ENCODE peak calls at places on chromosome 2, in four cellular contexts. V, A, N and W are unnamed samples.

GRCh38 chr2:241808051-241808450 is 942 bp upstream of the NEU4 start:
- DNase-seq in V (no peak), A (no peak), N (no peak), W (no peak)

GRCh38 chr2:235232474-235233435 is 261.1 kb upstream of the AGAP1 start:
- DNase-seq in V (no peak), N (no peak), A (no peak), W (no peak)

GRCh38 chr2:34652636-34653035 is 1053.5 kb upstream of the FAM98A start:
- DNase-seq in N (no peak), V (no peak), A (no peak), W (no peak)

GRCh38 chr2:54979645-54980044 is 70.6 kb downstream of the RTN4 start:
- DNase-seq in A (no peak), V (peak), N (peak), W (no peak)

GRCh38 chr2:46780801-46781445 is 134.7 kb downstream of the MCFD2 start:
- DNase-seq in V (no peak), N (no peak), A (no peak), W (peak)

GRCh38 chr2:36490749-36491148 is 107.2 kb downstream of the FEZ2 start:
- DNase-seq in N (no peak), A (no peak), V (no peak), W (no peak)

GRCh38 chr2:65165595-65165994 is 35.7 kb upstream of the RAB1A start:
- DNase-seq in V (no peak), N (no peak), A (no peak), W (no peak)

GRCh38 chr2:171807831-171808393 is 86.1 kb downstream of the SLC25A12 start:
- DNase-seq in V (no peak), N (no peak), A (no peak), W (no peak)

GRCh38 chr2:64987001-64987962 is 1.9 kb upstream of the SLC1A4 start:
- DNase-seq in N (no peak), A (no peak), V (no peak), W (no peak)

GRCh38 chr2:226730487-226730886 is 69.1 kb downstream of the IRS1 start:
- DNase-seq in A (no peak), V (no peak), N (no peak), W (no peak)

GRCh38 chr2:110823165-110823564 is 90.8 kb downstream of the ACOXL start:
- DNase-seq in V (no peak), A (no peak), N (no peak), W (no peak)

GRCh38 chr2:99880148-99880983 is 262.0 kb downstream of the AFF3 start:
- DNase-seq in V (no peak), N (no peak), A (no peak), W (no peak)

GRCh38 chr2:146537477-146537876 is 1307.4 kb upstream of the ACVR2A start:
- DNase-seq in A (no peak), V (no peak), N (no peak), W (no peak)

GRCh38 chr2:202307690-202308089 is 42.1 kb downstream of the NOP58 start:
- DNase-seq in V (no peak), N (no peak), A (no peak), W (no peak)

GRCh38 chr2:111975819-111976218 is 77.4 kb downstream of the MERTK start:
- DNase-seq in V (no peak), N (no peak), A (no peak), W (no peak)

GRCh38 chr2:20072436-20073158 is 21.2 kb upstream of the LAPTM4A start:
- DNase-seq in A (no peak), V (no peak), N (no peak), W (no peak)